ENCODE peak calls at places on chromosomes 5 and 9, in eight cellular contexts. A is SK-MEL-5; N is activated CD8-positive, alpha-beta T cell treated with anti-CD3 and anti-CD28 coated beads, Interleukin-2, amount 10 ng/mL, durations not matched to agents 7 days and 5 days; E is fibroblast of mammary gland; O is BJ; Z is activated T-helper 1 cell treated with Interleukin-2 at 50 U/mL for 16 hours; B is dermis blood vessel endothelial cell; D is GOT3. X is an unnamed sample.

GRCh38 chr5:123512631-123513461 is 869 bp downstream of the CSNK1G3 start:
- DNase-seq in A (peak), N (peak), O (no peak), Z (peak), D (no peak), B (peak), E (peak), X (no peak)

GRCh38 chr5:137206030-137206715 is 293.0 kb downstream of the SPOCK1 start:
- DNase-seq in B (peak), A (peak), O (no peak), E (peak), Z (no peak), D (no peak), N (no peak), X (no peak)

GRCh38 chr5:9716838-9717281 is 86.7 kb upstream of the TAS2R1 start:
- DNase-seq in B (no peak), D (no peak), A (no peak), N (no peak), E (no peak), O (no peak), Z (no peak), X (no peak)

GRCh38 chr9:5436441-5436840 is 1.3 kb downstream of the PLGRKT start:
- DNase-seq in A (no peak), E (no peak), Z (no peak), N (no peak), B (no peak), D (no peak), O (no peak), X (no peak)

GRCh38 chr5:72241346-72242003 is 78.6 kb downstream of the MRPS27 start:
- DNase-seq in D (no peak), Z (no peak), N (no peak), O (no peak), B (no peak), E (no peak), A (peak), X (no peak)

GRCh38 chr9:134408389-134408788 is 82.1 kb downstream of the RXRA start:
- DNase-seq in E (no peak), N (no peak), O (no peak), A (peak), B (peak), D (no peak), Z (no peak), X (no peak)

GRCh38 chr9:117691367-117691766 is 12.8 kb upstream of the TLR4 start:
- DNase-seq in Z (no peak), O (no peak), A (no peak), N (no peak), D (no peak), E (peak), B (peak), X (no peak)

GRCh38 chr9:34552606-34552981 is 29.8 kb upstream of the ENHO start:
- DNase-seq in A (no peak), E (no peak), N (no peak), Z (no peak), D (no peak), B (no peak), O (no peak), X (no peak)

GRCh38 chr9:136626740-136627642 is 35.7 kb upstream of the EGFL7 start:
- DNase-seq in N (no peak), B (peak), A (no peak), O (no peak), D (no peak), Z (no peak), E (no peak), X (no peak)

GRCh38 chr5:126096442-126096841 is 326.8 kb upstream of the GRAMD2B start:
- DNase-seq in Z (no peak), A (no peak), D (no peak), N (no peak), E (no peak), O (no peak), B (no peak), X (no peak)

GRCh38 chr9:86801246-86801645 is 146.1 kb downstream of the GAS1 start:
- DNase-seq in N (no peak), B (no peak), O (no peak), A (no peak), E (peak), D (no peak), Z (no peak), X (no peak)

GRCh38 chr5:13188393-13188792 is 756.1 kb downstream of the DNAH5 start:
- DNase-seq in D (no peak), O (no peak), Z (no peak), A (no peak), B (no peak), E (peak), N (no peak), X (no peak)

GRCh38 chr5:27906911-27907590 is 868.7 kb upstream of the CDH9 start:
- DNase-seq in N (no peak), A (no peak), D (no peak), Z (no peak), E (no peak), O (no peak), B (no peak), X (no peak)

GRCh38 chr5:54275361-54275760 is 35.0 kb downstream of the ARL15 start:
- DNase-seq in B (no peak), N (no peak), Z (no peak), D (no peak), E (no peak), A (no peak), O (no peak), X (no peak)

GRCh38 chr5:140966293-140967225 is at the start of gene PCDHAC2:
- DNase-seq in B (peak), O (no peak), Z (no peak), A (peak), N (no peak), D (peak), E (peak), X (no peak)

GRCh38 chr5:129069316-129069715 is 25.2 kb upstream of the ISOC1 start:
- DNase-seq in N (no peak), B (no peak), E (no peak), Z (no peak), D (no peak), A (no peak), O (no peak), X (no peak)

GRCh38 chr5:54658014-54658413 is 140.5 kb downstream of the SNX18 start:
- DNase-seq in Z (no peak), O (no peak), E (peak), N (no peak), B (peak), D (peak), A (no peak), X (no peak)

GRCh38 chr5:19795218-19795617 is 192.8 kb downstream of the CDH18 start:
- DNase-seq in B (no peak), N (no peak), O (no peak), E (peak), A (peak), Z (no peak), D (no peak), X (no peak)

GRCh38 chr5:121693864-121694263 is 157.8 kb upstream of the FTMT start:
- DNase-seq in D (no peak), A (peak), Z (no peak), O (no peak), N (no peak), B (no peak), E (peak), X (no peak)

GRCh38 chr5:58393716-58394115 is 66.2 kb downstream of the PLK2 start:
- DNase-seq in A (no peak), Z (no peak), N (no peak), D (no peak), O (no peak), E (no peak), B (no peak), X (no peak)

GRCh38 chr5:149727336-149728035 is 2.6 kb upstream of the PPARGC1B start:
- DNase-seq in O (no peak), E (no peak), A (no peak), Z (no peak), N (no peak), D (no peak), B (no peak), X (no peak)

GRCh38 chr5:123960526-123960925 is 448.5 kb downstream of the CSNK1G3 start:
- DNase-seq in O (no peak), B (no peak), E (no peak), N (no peak), A (no peak), Z (no peak), D (no peak), X (no peak)

GRCh38 chr5:139177809-139178581 is 20.2 kb downstream of the SIL1 start:
- DNase-seq in Z (no peak), D (no peak), E (peak), A (no peak), N (no peak), O (no peak), B (no peak), X (no peak)

GRCh38 chr9:103714992-103715391 is 379.1 kb upstream of the SMC2 start:
- DNase-seq in A (no peak), O (no peak), D (no peak), E (no peak), B (no peak), Z (no peak), N (no peak), X (no peak)

GRCh38 chr5:125499969-125500368 is 753.5 kb upstream of the ZNF608 start:
- DNase-seq in O (no peak), B (no peak), N (no peak), A (peak), D (no peak), E (no peak), Z (no peak), X (no peak)

GRCh38 chr5:73160239-73160671 is 12.7 kb upstream of the TMEM174 start:
- DNase-seq in B (no peak), N (peak), A (peak), O (no peak), E (no peak), D (no peak), Z (no peak), X (no peak)